ENCODE peak calls at places on chromosome X, in five cellular contexts. R is sigmoid colon, S is stomach, D is ovary, H is transverse colon. P is an unnamed sample. For H3K9me3, the result is how much of the 10 kb centered on the place peaks cover.

GRCh38 chrX:124388562-124388961 is 42.2 kb downstream of the SH2D1A start:
- DNase-seq in D (peak), R (peak), H (peak), S (peak), P (peak)

GRCh38 chrX:41732260-41732659 is 8.3 kb downstream of the GPR82 start:
- DNase-seq in S (no peak), R (no peak), D (no peak), H (no peak), P (no peak)

GRCh38 chrX:106952988-106953387 is 32.8 kb downstream of the CLDN2 start:
- DNase-seq in H (no peak), R (no peak), D (no peak), S (no peak), P (no peak)

GRCh38 chrX:84362184-84362838 is 139.9 kb downstream of the HDX start:
- DNase-seq in S (no peak), R (no peak), H (no peak), D (no peak), P (no peak)

GRCh38 chrX:10007604-10008003 is 40.4 kb downstream of the CLDN34 start:
- DNase-seq in D (no peak), R (no peak), H (no peak), S (no peak), P (no peak)

GRCh38 chrX:123153846-123154335 is 30.2 kb upstream of the GRIA3 start:
- DNase-seq in D (no peak), H (no peak), S (no peak), R (no peak), P (no peak)

GRCh38 chrX:52819788-52820187 is 8.7 kb downstream of the XAGE5 start:
- DNase-seq in D (no peak), S (no peak), H (no peak), R (no peak), P (no peak)

GRCh38 chrX:72208126-72208525 is 26.6 kb downstream of the PIN4 start:
- DNase-seq in R (no peak), S (no peak), D (no peak), H (no peak), P (no peak)

GRCh38 chrX:65406532-65406931 is 128.1 kb downstream of the LAS1L start:
- DNase-seq in S (no peak), D (no peak), R (no peak), H (no peak), P (no peak)

GRCh38 chrX:76796311-76796710 is 368.8 kb downstream of the MAGEE1 start:
- DNase-seq in R (no peak), S (no peak), H (no peak), D (no peak), P (no peak)

GRCh38 chrX:13334491-13334890 is 14.6 kb upstream of the ATXN3L start:
- DNase-seq in R (no peak), S (no peak), D (no peak), H (no peak), P (no peak)

GRCh38 chrX:37580080-37580479 is 8.6 kb downstream of the LANCL3 start:
- DNase-seq in R (no peak), H (no peak), S (no peak), D (no peak), P (no peak)

GRCh38 chrX:39808471-39808917 is 289.3 kb downstream of the BCOR start:
- DNase-seq in D (no peak), H (no peak), R (no peak), S (no peak), P (peak)

GRCh38 chrX:55196688-55197087 is 23.5 kb upstream of the PAGE5 start:
- DNase-seq in R (no peak), H (no peak), S (no peak), D (no peak), P (no peak)

GRCh38 chrX:1397001-1397400 is 5.1 kb upstream of the SLC25A6 start:
- DNase-seq in D (no peak), H (no peak), R (peak), S (no peak), P (no peak)

GRCh38 chrX:48971325-48972213 is at the start of gene KCND1:
- DNase-seq in H (peak), R (peak), S (peak), D (no peak), P (peak)

GRCh38 chrX:78922754-78923153 is 22.4 kb upstream of the P2RY10 start:
- DNase-seq in H (no peak), R (no peak), S (no peak), D (no peak), P (no peak)

GRCh38 chrX:39766085-39766726 is 331.6 kb downstream of the BCOR start:
- DNase-seq in R (no peak), S (no peak), D (no peak), H (no peak), P (no peak)

GRCh38 chrX:115259238-115259875 is 25.5 kb upstream of the LRCH2 start:
- DNase-seq in H (no peak), S (no peak), R (no peak), D (no peak), P (no peak)

GRCh38 chrX:22952011-22952410 is 47.7 kb upstream of the DDX53 start:
- DNase-seq in D (no peak), R (no peak), H (no peak), S (no peak), P (no peak)

GRCh38 chrX:107856289-107856688 is 30.6 kb downstream of the MID2 start:
- DNase-seq in D (no peak), R (no peak), H (no peak), S (no peak), P (no peak)

GRCh38 chrX:45479196-45479834 is 278.6 kb upstream of the DIPK2B start:
- DNase-seq in S (no peak), H (no peak), D (no peak), R (no peak), P (no peak)

GRCh38 chrX:148871422-148872152 is 371.2 kb downstream of the AFF2 start:
- DNase-seq in H (no peak), R (no peak), S (no peak), D (no peak), P (no peak)

GRCh38 chrX:7689791-7690412 is 153.1 kb upstream of the VCX start:
- DNase-seq in D (no peak), H (no peak), R (no peak), S (no peak), P (no peak)

GRCh38 chrX:118807151-118808017 is 16.2 kb upstream of the ZCCHC12 start:
- DNase-seq in S (peak), R (no peak), D (peak), H (peak), P (no peak)

GRCh38 chrX:54029543-54030143 is 14.6 kb downstream of the PHF8 start:
- DNase-seq in R (peak), S (peak), D (no peak), H (no peak), P (no peak)
- TF ChIP-seq EP300 in R (no peak), S (no peak), D (no peak), H (no peak), P (no peak)

GRCh38 chrX:155899366-155899765 is 18.2 kb downstream of the VAMP7 start:
- DNase-seq in R (no peak), H (no peak), S (no peak), D (no peak), P (no peak)

GRCh38 chrX:155889328-155889727 is 8.2 kb downstream of the VAMP7 start:
- DNase-seq in R (no peak), S (no peak), D (no peak), H (no peak), P (no peak)

GRCh38 chrX:155896512-155896911 is 15.4 kb downstream of the VAMP7 start:
- DNase-seq in R (no peak), H (no peak), S (no peak), D (no peak), P (no peak)

GRCh38 chrX:155888139-155888538 is 7.0 kb downstream of the VAMP7 start:
- DNase-seq in D (no peak), S (no peak), H (no peak), R (no peak), P (no peak)

DNA sequence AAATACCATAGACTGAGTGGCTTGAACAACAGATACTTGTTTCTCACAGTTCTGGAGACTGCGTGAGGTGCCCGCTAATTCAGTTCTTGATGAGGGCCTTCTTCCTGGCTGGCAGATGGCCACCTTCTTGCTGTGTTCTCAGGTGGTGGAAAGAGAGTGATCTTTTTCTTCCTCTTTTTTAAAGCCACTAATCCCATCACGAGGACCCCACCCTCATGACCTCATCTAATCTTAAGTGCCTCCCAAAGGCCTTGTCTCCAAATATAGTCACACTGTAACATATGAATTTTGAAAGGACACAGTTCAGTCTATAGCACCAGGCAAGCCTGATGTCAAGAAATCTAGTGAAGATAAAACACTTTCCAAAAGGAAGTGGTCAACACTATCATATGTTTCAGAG is 12.4 kb downstream of the VAMP7 start:
- DNase-seq in D (no peak), R (no peak), S (no peak), H (no peak), P (no peak)
- H3K9me3 ChIP-seq in D (under half), R (under half), S (under half), H (under half), P (under half)

GRCh38 chrX:71168134-71168533 is 23.5 kb downstream of the NLGN3 start:
- DNase-seq in H (no peak), D (no peak), S (no peak), R (no peak), P (no peak)
- TF ChIP-seq EP300 in H (no peak), D (no peak), S (no peak), R (no peak), P (no peak)

GRCh38 chrX:6558979-6559378 is 24.1 kb upstream of the VCX3A start:
- DNase-seq in S (no peak), D (no peak), R (no peak), H (no peak), P (no peak)
- H3K9me3 ChIP-seq in S (under half), D (under half), R (under half), H (under half), P (under half)

GRCh38 chrX:154799554-154800348 is 5.5 kb downstream of the MPP1 start:
- DNase-seq in D (no peak), H (peak), S (peak), R (no peak), P (no peak)
- TF ChIP-seq EP300 in D (no peak), H (no peak), S (no peak), R (no peak), P (no peak)

GRCh38 chrX:66553973-66554372 is 84.9 kb downstream of the EDA2R start:
- DNase-seq in D (no peak), S (no peak), H (no peak), R (no peak), P (no peak)
- H3K9me3 ChIP-seq in D (under half), S (under half), H (under half), R (under half), P (under half)

DNA sequence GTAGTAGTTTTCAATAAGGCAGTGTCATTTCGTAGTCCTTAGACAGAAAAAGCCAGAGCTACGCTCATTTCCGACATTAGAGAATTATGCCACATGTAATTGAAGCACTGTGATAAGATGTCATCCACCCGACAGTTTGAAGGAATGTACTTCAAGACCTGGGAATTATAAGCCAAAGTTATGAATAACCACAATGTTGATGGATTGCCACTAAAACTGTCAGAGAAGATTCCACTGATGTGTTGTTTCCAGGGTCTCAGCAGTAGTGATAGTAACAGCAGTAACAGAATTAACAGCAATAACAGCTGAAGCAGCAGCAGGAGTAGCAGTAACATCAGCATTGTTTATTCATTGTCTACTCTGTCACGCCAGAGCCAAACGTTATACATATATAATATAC is 24.7 kb downstream of the RAB33A start:
- DNase-seq in S (no peak), R (no peak), D (no peak), H (no peak), P (no peak)
- TF ChIP-seq EP300 in S (no peak), R (no peak), D (no peak), H (no peak), P (no peak)

DNA sequence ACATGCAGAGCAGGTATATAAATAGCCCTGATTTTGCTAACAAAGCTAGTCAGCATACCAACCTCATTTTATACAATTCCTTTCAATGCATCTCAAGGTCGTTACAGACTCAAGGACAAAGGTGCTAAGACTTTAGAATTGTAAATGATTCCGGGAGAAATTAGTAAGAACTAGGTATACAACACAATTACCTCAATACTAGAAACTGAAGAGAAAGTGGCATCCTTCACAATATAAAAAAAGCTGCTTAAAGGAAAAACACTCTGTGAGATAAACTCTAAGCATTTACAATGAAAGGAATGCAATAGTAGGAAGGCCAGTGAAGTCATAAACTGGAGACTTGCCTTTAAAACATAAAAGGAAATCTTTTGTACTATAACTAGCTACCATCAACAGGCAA is 11.9 kb downstream of the TNMD start:
- DNase-seq in D (no peak), R (no peak), H (no peak), S (no peak), P (no peak)
- H3K9me3 ChIP-seq in D (under half), R (under half), H (under half), S (under half), P (under half)

GRCh38 chrX:88604433-88605221 is 142.4 kb upstream of the CPXCR1 start:
- DNase-seq in D (no peak), R (no peak), H (no peak), S (peak), P (no peak)
- TF ChIP-seq EP300 in D (no peak), R (no peak), H (no peak), S (no peak), P (no peak)

GRCh38 chrX:137569470-137569891 is 3.6 kb downstream of the ZIC3 start:
- DNase-seq in R (no peak), S (no peak), D (no peak), H (no peak), P (no peak)

GRCh38 chrX:137575596-137576255 is 9.8 kb downstream of the ZIC3 start:
- DNase-seq in D (no peak), R (no peak), H (no peak), S (no peak), P (no peak)

GRCh38 chrX:137574102-137574783 is 8.3 kb downstream of the ZIC3 start:
- DNase-seq in H (no peak), R (no peak), D (no peak), S (no peak), P (no peak)

GRCh38 chrX:137574784-137575298 is 8.9 kb downstream of the ZIC3 start:
- DNase-seq in H (no peak), D (no peak), S (no peak), R (no peak), P (no peak)

GRCh38 chrX:137573356-137574101 is 7.6 kb downstream of the ZIC3 start:
- DNase-seq in R (no peak), H (no peak), D (no peak), S (no peak), P (no peak)
- H3K9me3 ChIP-seq in R (under half), H (under half), D (under half), S (under half), P (under half)

P was measured in tibial nerve.